ENCODE peak calls at places on chromosomes 2 and 18, in eight cellular contexts. V is adrenal gland, G is heart left ventricle, H is ovary, B is esophagus squamous epithelium, A is body of pancreas, F is uterus, C is GM12878. O is an unnamed sample.

GRCh38 chr2:180705122-180705521 is 275.3 kb upstream of the UBE2E3 start:
- DNase-seq in V (no peak), B (no peak), G (no peak), C (no peak), H (no peak), F (no peak), A (no peak), O (no peak)

GRCh38 chr2:110881908-110882307 is 149.5 kb downstream of the ACOXL start:
- DNase-seq in C (peak), V (no peak), G (no peak), H (no peak), B (no peak), F (no peak), A (no peak), O (no peak)

GRCh38 chr2:32926708-32927084 is 20.1 kb upstream of the LTBP1 start:
- DNase-seq in H (no peak), F (no peak), B (no peak), G (no peak), V (no peak), A (no peak), C (no peak), O (no peak)

GRCh38 chr2:241814571-241815476 is 5.8 kb downstream of the NEU4 start:
- DNase-seq in A (no peak), G (no peak), H (no peak), C (no peak), B (no peak), V (no peak), F (no peak), O (no peak)

GRCh38 chr18:9722691-9723090 is 14.6 kb downstream of the RAB31 start:
- DNase-seq in V (no peak), G (no peak), H (no peak), C (no peak), A (peak), B (no peak), F (no peak), O (no peak)

GRCh38 chr2:51813245-51813644 is 781.3 kb upstream of the NRXN1 start:
- DNase-seq in A (no peak), V (no peak), B (no peak), G (no peak), H (no peak), F (no peak), C (no peak), O (no peak)

GRCh38 chr2:185734658-185735057 is 3.9 kb upstream of the FSIP2 start:
- DNase-seq in F (no peak), V (no peak), C (no peak), G (no peak), H (no peak), A (no peak), B (no peak), O (no peak)

GRCh38 chr18:58884694-58885093 is 20.0 kb downstream of the ZNF532 start:
- DNase-seq in B (no peak), A (no peak), V (no peak), C (no peak), F (no peak), H (no peak), G (no peak), O (no peak)

GRCh38 chr2:216348909-216349308 is 23.4 kb downstream of the MARCHF4 start:
- DNase-seq in H (no peak), C (no peak), G (no peak), V (no peak), A (no peak), B (no peak), F (no peak), O (no peak)

GRCh38 chr2:197889041-197889440 is 84.6 kb downstream of the PLCL1 start:
- DNase-seq in H (no peak), V (no peak), C (peak), B (no peak), A (no peak), F (no peak), G (no peak), O (no peak)

GRCh38 chr2:42928692-42929576 is 136.6 kb upstream of the HAAO start:
- DNase-seq in B (no peak), A (peak), G (no peak), H (no peak), V (no peak), F (no peak), C (no peak), O (no peak)

GRCh38 chr18:26545737-26546136 is 2.6 kb downstream of the KCTD1 start:
- DNase-seq in A (no peak), H (no peak), G (no peak), V (no peak), B (no peak), C (no peak), F (no peak), O (no peak)

GRCh38 chr2:45134726-45135125 is 125.5 kb upstream of the SIX2 start:
- DNase-seq in F (no peak), G (no peak), H (no peak), C (no peak), A (no peak), B (no peak), V (peak), O (no peak)
- TF ChIP-seq POLR2A in F (no peak), G (no peak), H (no peak), C (no peak), A (no peak), B (no peak), V (no peak), O (no peak)

GRCh38 chr2:174787485-174788205 is 23.4 kb upstream of the CHRNA1 start:
- DNase-seq in G (no peak), A (no peak), H (no peak), V (no peak), F (no peak), B (no peak), C (no peak), O (peak)

GRCh38 chr2:174789001-174789400 is 24.7 kb upstream of the CHRNA1 start:
- DNase-seq in H (no peak), G (no peak), A (no peak), C (no peak), B (no peak), V (no peak), F (no peak), O (peak)

GRCh38 chr2:174785481-174785880 is 21.2 kb upstream of the CHRNA1 start:
- DNase-seq in A (no peak), C (no peak), B (no peak), V (no peak), H (no peak), F (no peak), G (no peak), O (no peak)

GRCh38 chr2:174786066-174786725 is 21.9 kb upstream of the CHRNA1 start:
- DNase-seq in A (no peak), C (no peak), H (no peak), G (no peak), F (no peak), V (no peak), B (no peak), O (no peak)

GRCh38 chr2:174788291-174788929 is 24.1 kb upstream of the CHRNA1 start:
- DNase-seq in C (no peak), A (no peak), G (no peak), H (no peak), V (no peak), B (no peak), F (no peak), O (peak)
- TF ChIP-seq POLR2A in C (no peak), A (no peak), G (no peak), H (no peak), V (no peak), B (no peak), F (no peak), O (no peak)

GRCh38 chr2:206083602-206084467 is 2.1 kb downstream of the INO80D start:
- DNase-seq in B (no peak), A (peak), C (peak), G (no peak), H (no peak), V (no peak), F (no peak), O (no peak)
- TF ChIP-seq POLR2A in B (no peak), A (no peak), C (peak), G (no peak), H (no peak), V (no peak), F (no peak), O (no peak)

GRCh38 chr2:54572262-54572635 is 116.1 kb downstream of the SPTBN1 start:
- DNase-seq in V (peak), B (no peak), F (no peak), C (no peak), G (no peak), H (no peak), A (no peak), O (no peak)

GRCh38 chr2:54574107-54574859 is 118.2 kb downstream of the SPTBN1 start:
- DNase-seq in A (no peak), V (peak), C (peak), F (no peak), H (no peak), B (no peak), G (peak), O (no peak)

GRCh38 chr2:54573532-54573915 is 117.4 kb downstream of the SPTBN1 start:
- DNase-seq in B (no peak), G (no peak), V (no peak), A (no peak), F (no peak), H (no peak), C (no peak), O (no peak)

GRCh38 chr2:54570925-54571694 is 115.0 kb downstream of the SPTBN1 start:
- DNase-seq in V (peak), A (peak), B (no peak), C (peak), F (peak), G (peak), H (peak), O (no peak)

GRCh38 chr2:54572636-54573531 is 116.8 kb downstream of the SPTBN1 start:
- DNase-seq in G (no peak), C (no peak), A (no peak), F (no peak), V (no peak), H (no peak), B (no peak), O (no peak)
- TF ChIP-seq POLR2A in G (no peak), C (peak), A (no peak), F (no peak), V (no peak), H (no peak), B (no peak), O (no peak)

DNA sequence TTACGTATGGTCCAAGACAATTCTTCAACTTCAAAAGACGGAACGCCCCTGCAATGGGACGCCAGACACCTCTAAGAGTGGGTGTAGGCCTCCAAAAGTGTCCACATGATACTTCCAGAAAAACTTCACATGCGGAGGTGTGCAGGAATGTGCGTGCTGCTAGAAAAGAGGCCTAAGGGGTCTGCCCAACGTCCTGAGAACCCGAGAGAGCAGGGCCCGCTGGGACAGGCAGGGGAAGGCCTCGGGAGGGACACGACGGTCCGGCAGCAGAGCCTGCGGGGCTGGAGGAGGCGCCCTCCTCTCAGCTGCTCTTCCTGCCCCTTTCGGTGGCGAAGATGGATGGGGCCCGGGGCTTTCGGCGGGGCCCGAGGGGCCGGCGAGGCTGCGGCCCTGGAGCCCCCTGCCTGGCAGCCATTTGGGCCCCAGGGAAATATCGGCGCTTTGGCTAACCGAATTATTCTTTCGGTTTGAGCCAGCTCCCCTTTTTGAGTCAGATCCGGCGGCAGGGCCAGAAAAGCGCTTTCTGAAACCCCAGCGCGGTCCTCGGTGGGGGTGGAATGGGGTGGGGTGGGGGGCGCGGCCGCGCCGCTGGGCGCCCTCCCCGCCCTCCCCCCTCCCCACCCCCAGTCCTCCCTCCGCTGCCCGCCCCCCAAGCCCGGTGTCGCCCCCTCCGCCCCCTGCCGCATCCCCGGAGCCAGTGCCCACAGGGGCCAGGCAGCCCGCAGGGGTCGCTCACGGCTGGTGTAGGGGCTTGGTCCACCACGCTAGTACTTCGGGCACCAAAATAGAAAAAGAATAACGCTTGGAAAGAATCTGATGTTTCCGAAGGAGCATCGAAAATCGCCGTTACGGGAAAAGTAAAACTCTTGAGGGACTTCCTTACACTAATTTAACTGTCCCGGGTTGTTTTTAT is 9.2 kb upstream of the ARID5A start:
- DNase-seq in B (no peak), C (no peak), G (peak), H (peak), F (peak), A (no peak), V (no peak), O (no peak)
- TF ChIP-seq POLR2A in B (no peak), C (peak), G (no peak), H (no peak), F (no peak), A (no peak), V (no peak), O (no peak)